ENCODE peak calls at places on chromosomes 3 and 15, in six cellular contexts. One of them, this sample, is unnamed.

GRCh38 chr15:90650117-90650955 is 66.8 kb upstream of the BLM start:
- DNase-seq in colonic mucosa: no peak
- DNase-seq in stimulated activated CD4-positive, alpha-beta T cell treated with anti-CD3 and anti-CD28 coated beads, Interleukin-2, amount 100 ng/mL, for 24 hours: no peak
- DNase-seq in stimulated activated CD8-positive, alpha-beta memory T cell treated with anti-CD3 and anti-CD28 coated beads, Interleukin-12 subunit alpha, Interleukin-12 subunit beta, amount 100 ng/mL, for 1 hour: no peak
- DNase-seq in NCI-H1105 treated with DMSO at 0.1 percent for 48 hours: no peak
- DNase-seq in GM19239: no peak
- DNase-seq in this sample: peak

GRCh38 chr15:75531041-75531450 is 48.1 kb downstream of the PTPN9 start:
- DNase-seq in colonic mucosa: peak
- DNase-seq in stimulated activated CD4-positive, alpha-beta T cell treated with anti-CD3 and anti-CD28 coated beads, Interleukin-2, amount 100 ng/mL, for 24 hours: no peak
- DNase-seq in NCI-H1105 treated with DMSO at 0.1 percent for 48 hours: no peak
- DNase-seq in stimulated activated CD8-positive, alpha-beta memory T cell treated with anti-CD3 and anti-CD28 coated beads, Interleukin-12 subunit alpha, Interleukin-12 subunit beta, amount 100 ng/mL, for 1 hour: no peak
- DNase-seq in GM19239: no peak
- DNase-seq in this sample: peak

GRCh38 chr15:92813440-92813839 is 86.7 kb upstream of the CHD2 start:
- DNase-seq in NCI-H1105 treated with DMSO at 0.1 percent for 48 hours: no peak
- DNase-seq in colonic mucosa: no peak
- DNase-seq in stimulated activated CD8-positive, alpha-beta memory T cell treated with anti-CD3 and anti-CD28 coated beads, Interleukin-12 subunit alpha, Interleukin-12 subunit beta, amount 100 ng/mL, for 1 hour: no peak
- DNase-seq in stimulated activated CD4-positive, alpha-beta T cell treated with anti-CD3 and anti-CD28 coated beads, Interleukin-2, amount 100 ng/mL, for 24 hours: no peak
- DNase-seq in GM19239: no peak
- DNase-seq in this sample: no peak

GRCh38 chr15:70308011-70308761 is 210.5 kb upstream of the TLE3 start:
- DNase-seq in colonic mucosa: no peak
- DNase-seq in GM19239: peak
- DNase-seq in NCI-H1105 treated with DMSO at 0.1 percent for 48 hours: no peak
- DNase-seq in stimulated activated CD8-positive, alpha-beta memory T cell treated with anti-CD3 and anti-CD28 coated beads, Interleukin-12 subunit alpha, Interleukin-12 subunit beta, amount 100 ng/mL, for 1 hour: no peak
- DNase-seq in stimulated activated CD4-positive, alpha-beta T cell treated with anti-CD3 and anti-CD28 coated beads, Interleukin-2, amount 100 ng/mL, for 24 hours: no peak
- DNase-seq in this sample: no peak

GRCh38 chr3:42658091-42658770 is 4.7 kb downstream of the ZBTB47 start:
- DNase-seq in colonic mucosa: no peak
- DNase-seq in stimulated activated CD8-positive, alpha-beta memory T cell treated with anti-CD3 and anti-CD28 coated beads, Interleukin-12 subunit alpha, Interleukin-12 subunit beta, amount 100 ng/mL, for 1 hour: no peak
- DNase-seq in NCI-H1105 treated with DMSO at 0.1 percent for 48 hours: no peak
- DNase-seq in GM19239: no peak
- DNase-seq in stimulated activated CD4-positive, alpha-beta T cell treated with anti-CD3 and anti-CD28 coated beads, Interleukin-2, amount 100 ng/mL, for 24 hours: no peak
- DNase-seq in this sample: no peak

GRCh38 chr15:96693990-96694517 is 363.6 kb downstream of the NR2F2 start:
- DNase-seq in stimulated activated CD8-positive, alpha-beta memory T cell treated with anti-CD3 and anti-CD28 coated beads, Interleukin-12 subunit alpha, Interleukin-12 subunit beta, amount 100 ng/mL, for 1 hour: no peak
- DNase-seq in GM19239: no peak
- DNase-seq in NCI-H1105 treated with DMSO at 0.1 percent for 48 hours: no peak
- DNase-seq in colonic mucosa: no peak
- DNase-seq in stimulated activated CD4-positive, alpha-beta T cell treated with anti-CD3 and anti-CD28 coated beads, Interleukin-2, amount 100 ng/mL, for 24 hours: no peak
- DNase-seq in this sample: no peak

GRCh38 chr3:32469151-32469874 is 33.3 kb downstream of the CMTM6 start:
- DNase-seq in NCI-H1105 treated with DMSO at 0.1 percent for 48 hours: no peak
- DNase-seq in stimulated activated CD8-positive, alpha-beta memory T cell treated with anti-CD3 and anti-CD28 coated beads, Interleukin-12 subunit alpha, Interleukin-12 subunit beta, amount 100 ng/mL, for 1 hour: no peak
- DNase-seq in colonic mucosa: no peak
- DNase-seq in stimulated activated CD4-positive, alpha-beta T cell treated with anti-CD3 and anti-CD28 coated beads, Interleukin-2, amount 100 ng/mL, for 24 hours: no peak
- DNase-seq in GM19239: no peak
- DNase-seq in this sample: no peak

GRCh38 chr15:71662306-71662705 is 148.0 kb upstream of the NR2E3 start:
- DNase-seq in stimulated activated CD8-positive, alpha-beta memory T cell treated with anti-CD3 and anti-CD28 coated beads, Interleukin-12 subunit alpha, Interleukin-12 subunit beta, amount 100 ng/mL, for 1 hour: no peak
- DNase-seq in stimulated activated CD4-positive, alpha-beta T cell treated with anti-CD3 and anti-CD28 coated beads, Interleukin-2, amount 100 ng/mL, for 24 hours: no peak
- DNase-seq in GM19239: no peak
- DNase-seq in NCI-H1105 treated with DMSO at 0.1 percent for 48 hours: no peak
- DNase-seq in colonic mucosa: no peak
- DNase-seq in this sample: no peak